ENCODE peak calls at places on chromosomes 7 and 10, in eight cellular contexts. S, G, X, Q, V, N, L and C are unnamed samples.

GRCh38 chr7:80136276-80137045 is 1.8 kb downstream of the GNAI1 start:
- DNase-seq in S (no peak), G (peak), X (no peak), Q (no peak), V (no peak), N (no peak), L (no peak), C (peak)

GRCh38 chr7:22772885-22773284 is 45.9 kb downstream of the IL6 start:
- DNase-seq in S (no peak), G (no peak), X (no peak), Q (no peak), V (no peak), N (no peak), L (no peak), C (no peak)

GRCh38 chr10:1102392-1102791 is 46.2 kb downstream of the WDR37 start:
- DNase-seq in S (no peak), G (no peak), X (no peak), Q (no peak), V (no peak), N (no peak), L (no peak), C (no peak)

GRCh38 chr7:135245826-135246825 is 12.5 kb downstream of the STRA8 start:
- DNase-seq in S (no peak), G (no peak), X (no peak), Q (no peak), V (no peak), N (no peak), L (no peak), C (no peak)

GRCh38 chr10:103802637-103803353 is 52.6 kb downstream of the SH3PXD2A start:
- DNase-seq in S (no peak), G (no peak), X (no peak), Q (no peak), V (no peak), N (no peak), L (no peak), C (no peak)

GRCh38 chr10:127787873-127788272 is 50.9 kb downstream of the FOXI2 start:
- DNase-seq in S (no peak), G (no peak), X (no peak), Q (no peak), V (no peak), N (no peak), L (no peak), C (no peak)

GRCh38 chr10:16967866-16968721 is 150.9 kb upstream of the RSU1 start:
- DNase-seq in S (no peak), G (peak), X (peak), Q (no peak), V (peak), N (no peak), L (peak), C (peak)

GRCh38 chr7:103538964-103539709 is 93.1 kb upstream of the SLC26A5 start:
- DNase-seq in S (no peak), G (no peak), X (no peak), Q (no peak), V (no peak), N (no peak), L (no peak), C (no peak)

GRCh38 chr7:27110977-27111752 is 8.7 kb upstream of the HOXA2 start:
- DNase-seq in S (no peak), G (no peak), X (no peak), Q (no peak), V (no peak), N (no peak), L (no peak), C (no peak)

GRCh38 chr7:99002146-99002826 is 124.0 kb downstream of the TRRAP start:
- DNase-seq in S (no peak), G (no peak), X (no peak), Q (no peak), V (no peak), N (no peak), L (no peak), C (no peak)

GRCh38 chr7:103446046-103446520 is at the start of gene SLC26A5:
- DNase-seq in S (no peak), G (peak), X (no peak), Q (peak), V (peak), N (no peak), L (no peak), C (no peak)

GRCh38 chr10:62817120-62817762 is 1.1 kb upstream of the EGR2 start:
- DNase-seq in S (peak), G (peak), X (peak), Q (peak), V (peak), N (peak), L (no peak), C (no peak)

GRCh38 chr10:63077800-63078199 is 55.3 kb upstream of the NRBF2 start:
- DNase-seq in S (no peak), G (no peak), X (no peak), Q (no peak), V (no peak), N (no peak), L (no peak), C (no peak)

GRCh38 chr10:72335394-72336258 is 19.1 kb downstream of the DNAJB12 start:
- DNase-seq in S (peak), G (no peak), X (peak), Q (peak), V (no peak), N (peak), L (no peak), C (no peak)

GRCh38 chr7:27109533-27110162 is 7.2 kb upstream of the HOXA2 start:
- DNase-seq in S (no peak), G (no peak), X (no peak), Q (no peak), V (no peak), N (no peak), L (no peak), C (no peak)

GRCh38 chr7:73718905-73719805 is at the start of gene STX1A:
- DNase-seq in S (peak), G (peak), X (peak), Q (peak), V (peak), N (no peak), L (no peak), C (peak)

GRCh38 chr7:90455163-90456030 is 14.0 kb upstream of the PTTG1IP2 start:
- DNase-seq in S (peak), G (peak), X (peak), Q (peak), V (peak), N (no peak), L (peak), C (peak)

GRCh38 chr7:12686234-12686893 is 1.1 kb upstream of the ARL4A start:
- DNase-seq in S (peak), G (peak), X (peak), Q (peak), V (peak), N (peak), L (peak), C (peak)
- TF ChIP-seq CTCF in S (peak), G (peak), X (peak), Q (peak), V (peak), N (peak), L (peak), C (peak)

DNA sequence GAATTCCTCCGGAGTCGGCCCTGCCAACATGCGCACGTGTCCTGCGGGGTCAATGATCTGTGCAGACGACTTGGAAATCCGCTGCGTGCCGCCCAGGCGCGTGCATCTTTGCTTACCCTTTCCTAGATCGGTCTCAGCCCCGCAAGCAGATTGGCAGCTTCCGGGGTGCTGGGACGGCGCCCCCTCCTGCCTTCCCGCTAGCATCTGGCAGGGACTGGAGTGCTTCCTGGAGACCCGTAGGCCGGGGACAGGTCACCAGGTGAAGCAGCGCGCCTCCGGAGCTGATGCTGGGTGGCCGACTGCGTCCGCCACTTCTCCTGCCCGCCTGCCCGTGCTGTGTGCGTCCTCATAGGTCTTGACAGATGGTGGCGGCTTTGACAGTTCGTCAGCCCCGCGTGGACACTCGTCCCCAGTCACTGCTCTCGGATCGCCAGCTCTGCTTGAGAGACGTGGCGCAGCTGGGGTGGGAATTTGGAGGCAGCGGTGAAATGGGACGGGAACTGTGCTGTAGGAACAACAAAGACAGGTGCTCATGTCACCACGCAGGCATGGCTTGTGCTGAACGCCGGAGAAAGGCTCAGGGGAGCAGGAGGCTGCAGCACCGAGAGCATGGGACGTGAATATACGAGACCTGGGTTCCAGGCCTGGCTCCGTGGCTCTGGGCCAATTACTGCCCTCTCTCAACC is 21.9 kb upstream of the KCNK18 start:
- DNase-seq in S (no peak), G (no peak), X (no peak), Q (peak), V (no peak), N (no peak), L (no peak), C (no peak)
- TF ChIP-seq CTCF in S (peak), G (no peak), X (no peak), Q (no peak), V (peak), N (peak), L (no peak), C (peak)

GRCh38 chr7:770786-771185 is 43.7 kb upstream of the PRKAR1B start:
- DNase-seq in S (no peak), G (peak), X (no peak), Q (no peak), V (no peak), N (no peak), L (no peak), C (no peak)

GRCh38 chr7:767580-767940 is 40.5 kb upstream of the PRKAR1B start:
- DNase-seq in S (no peak), G (no peak), X (no peak), Q (no peak), V (no peak), N (no peak), L (no peak), C (no peak)

GRCh38 chr7:767941-768729 is 41.1 kb upstream of the PRKAR1B start:
- DNase-seq in S (no peak), G (no peak), X (no peak), Q (no peak), V (no peak), N (no peak), L (no peak), C (no peak)

GRCh38 chr7:770336-770735 is 43.3 kb upstream of the PRKAR1B start:
- DNase-seq in S (no peak), G (no peak), X (no peak), Q (no peak), V (no peak), N (no peak), L (no peak), C (no peak)

DNA sequence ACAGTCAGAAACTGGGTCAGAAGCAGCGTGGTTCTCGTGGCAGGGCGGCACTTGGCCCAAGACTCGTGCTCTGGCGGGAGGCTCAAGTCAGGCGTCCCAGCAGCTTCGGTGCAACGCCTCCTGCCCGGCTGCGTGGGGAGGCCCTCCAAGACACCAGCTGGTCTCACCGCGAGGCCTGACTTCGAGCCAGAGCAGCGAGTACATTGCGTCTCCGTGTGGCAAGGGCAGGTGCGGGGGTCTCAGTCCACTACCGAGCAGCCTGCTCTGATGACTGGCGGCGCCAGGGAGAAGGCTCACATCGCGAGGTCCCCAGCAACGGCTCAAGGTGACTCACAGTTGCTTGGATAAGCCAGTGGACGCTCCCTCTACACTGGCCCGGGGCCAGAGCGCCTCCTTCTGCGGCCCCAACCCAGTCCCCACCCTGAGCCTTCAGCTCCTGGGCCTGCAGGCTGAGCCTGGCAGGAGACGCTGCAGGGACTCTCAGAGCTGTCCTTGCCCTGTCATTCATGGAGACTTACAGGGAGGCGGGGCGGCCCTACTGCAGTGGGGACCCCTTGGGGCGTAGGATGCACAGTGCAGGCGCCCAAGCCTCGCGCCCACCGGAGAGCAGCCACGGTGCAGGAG is 41.9 kb upstream of the PRKAR1B start:
- DNase-seq in S (no peak), G (no peak), X (peak), Q (no peak), V (peak), N (no peak), L (no peak), C (no peak)
- TF ChIP-seq CTCF in S (no peak), G (no peak), X (no peak), Q (no peak), V (peak), N (no peak), L (no peak), C (peak)

DNA sequence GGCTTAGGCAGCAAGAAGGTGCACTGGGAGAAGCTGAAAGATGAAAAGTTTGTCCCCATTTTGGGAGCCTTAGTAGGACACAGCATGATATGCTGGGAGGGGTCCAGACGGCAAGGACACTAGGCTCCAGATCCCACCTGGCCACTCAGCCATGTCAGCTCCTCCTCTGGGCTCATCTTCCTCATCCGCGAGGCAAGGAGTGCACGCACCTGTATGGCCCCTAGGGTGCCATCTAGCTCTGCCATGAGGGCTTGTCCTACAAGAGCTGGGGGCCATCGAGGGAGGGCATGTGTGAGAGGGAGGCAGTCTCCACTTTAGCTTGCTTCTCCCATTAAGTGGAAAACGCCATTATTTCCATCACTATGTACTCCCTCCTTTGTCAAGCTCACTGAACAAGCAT is 136.2 kb upstream of the ADAM12 start:
- DNase-seq in S (no peak), G (no peak), X (no peak), Q (no peak), V (no peak), N (no peak), L (no peak), C (no peak)
- TF ChIP-seq CTCF in S (no peak), G (no peak), X (no peak), Q (no peak), V (no peak), N (no peak), L (no peak), C (no peak)

GRCh38 chr7:128671992-128672391 is at the start of gene GARIN1A:
- DNase-seq in S (no peak), G (no peak), X (no peak), Q (no peak), V (no peak), N (no peak), L (no peak), C (no peak)

GRCh38 chr7:128676665-128677064 is 4.6 kb downstream of the GARIN1A start:
- DNase-seq in S (no peak), G (no peak), X (no peak), Q (no peak), V (no peak), N (no peak), L (no peak), C (no peak)

GRCh38 chr7:128673571-128673970 is 1.5 kb downstream of the GARIN1A start:
- DNase-seq in S (no peak), G (no peak), X (no peak), Q (no peak), V (no peak), N (no peak), L (no peak), C (no peak)

DNA sequence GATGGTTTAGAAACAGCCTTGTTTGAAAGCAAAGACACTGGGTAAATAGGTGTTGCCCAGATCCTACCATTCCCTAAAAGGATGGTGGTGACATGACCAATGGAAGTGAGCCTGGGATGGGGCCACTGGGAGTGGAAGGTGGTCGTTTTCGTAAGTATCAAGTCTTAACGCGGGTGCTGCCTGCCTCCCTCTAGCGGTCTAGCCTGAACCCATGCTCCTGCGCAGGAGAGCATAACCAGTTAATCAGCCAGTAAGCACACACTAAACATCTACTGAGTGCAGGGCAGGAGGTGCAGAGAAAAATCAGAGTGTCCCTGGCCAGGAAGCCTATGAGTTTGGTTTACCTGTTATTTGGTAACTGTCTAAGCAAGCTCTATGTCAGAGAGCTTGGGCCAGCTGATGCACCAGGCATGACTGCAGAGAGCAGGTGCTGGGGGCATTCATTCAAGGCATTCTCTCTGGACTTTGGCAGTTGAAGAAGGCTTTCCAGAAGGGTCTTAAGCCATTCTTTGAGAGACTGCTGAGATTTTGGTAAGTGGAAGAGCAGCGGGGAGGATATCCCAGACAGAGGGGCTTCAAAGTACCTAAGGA is 930 bp downstream of the GARIN1A start:
- DNase-seq in S (peak), G (peak), X (peak), Q (no peak), V (peak), N (no peak), L (no peak), C (no peak)
- TF ChIP-seq CTCF in S (peak), G (peak), X (peak), Q (peak), V (peak), N (peak), L (peak), C (peak)

GRCh38 chr10:117132751-117133231 is 5.3 kb downstream of the VAX1 start:
- DNase-seq in S (no peak), G (no peak), X (no peak), Q (no peak), V (peak), N (no peak), L (no peak), C (no peak)
- TF ChIP-seq CTCF in S (no peak), G (no peak), X (no peak), Q (no peak), V (no peak), N (no peak), L (no peak), C (no peak)

GRCh38 chr7:140696024-140696678 is 357 bp upstream of the NDUFB2 start:
- DNase-seq in S (peak), G (peak), X (peak), Q (no peak), V (peak), N (peak), L (peak), C (peak)

GRCh38 chr7:140695381-140695780 is 1.1 kb upstream of the NDUFB2 start:
- DNase-seq in S (no peak), G (no peak), X (no peak), Q (no peak), V (no peak), N (no peak), L (no peak), C (no peak)

GRCh38 chr7:140696679-140697446 is at the start of gene NDUFB2:
- DNase-seq in S (peak), G (peak), X (peak), Q (peak), V (peak), N (peak), L (peak), C (peak)

GRCh38 chr7:140698477-140698876 is 2.0 kb downstream of the NDUFB2 start:
- DNase-seq in S (no peak), G (no peak), X (no peak), Q (no peak), V (no peak), N (no peak), L (no peak), C (no peak)

GRCh38 chr7:140697447-140698143 is 1.1 kb downstream of the NDUFB2 start:
- DNase-seq in S (no peak), G (no peak), X (no peak), Q (no peak), V (no peak), N (no peak), L (no peak), C (no peak)
- TF ChIP-seq CTCF in S (peak), G (no peak), X (no peak), Q (no peak), V (no peak), N (no peak), L (no peak), C (no peak)

DNA sequence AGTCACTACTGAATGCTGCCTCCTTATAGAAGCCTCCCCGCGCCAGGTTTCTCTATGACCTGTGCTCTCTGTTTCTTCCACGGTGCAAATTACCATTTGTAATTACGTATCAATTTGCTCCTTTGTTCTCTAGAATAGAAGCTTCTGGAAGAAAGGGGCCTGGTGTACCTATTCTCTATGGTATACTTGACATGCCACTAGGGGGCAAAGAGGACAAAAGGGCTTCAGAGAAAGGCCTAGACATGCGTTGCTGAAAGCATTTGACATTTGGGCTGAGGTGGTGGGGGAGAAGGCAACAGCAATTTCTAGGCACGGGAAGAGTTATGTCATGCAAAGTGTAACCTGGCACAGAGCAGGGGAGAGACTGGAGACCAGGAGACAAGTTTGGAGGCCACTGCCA is 148.7 kb downstream of the WDR11 start:
- DNase-seq in S (peak), G (no peak), X (no peak), Q (no peak), V (no peak), N (no peak), L (no peak), C (no peak)
- TF ChIP-seq CTCF in S (no peak), G (no peak), X (no peak), Q (peak), V (no peak), N (no peak), L (no peak), C (no peak)

GRCh38 chr10:126160971-126161630 is 227.2 kb downstream of the ADAM12 start:
- DNase-seq in S (no peak), G (peak), X (peak), Q (no peak), V (no peak), N (no peak), L (no peak), C (no peak)
- TF ChIP-seq CTCF in S (peak), G (no peak), X (peak), Q (no peak), V (peak), N (no peak), L (peak), C (peak)

GRCh38 chr10:66283064-66283463 is 642.8 kb upstream of the LRRTM3 start:
- DNase-seq in S (no peak), G (no peak), X (no peak), Q (no peak), V (no peak), N (no peak), L (no peak), C (no peak)

GRCh38 chr10:66273966-66274519 is 651.8 kb upstream of the LRRTM3 start:
- DNase-seq in S (no peak), G (no peak), X (no peak), Q (no peak), V (no peak), N (no peak), L (no peak), C (no peak)

GRCh38 chr10:66281327-66281726 is 644.5 kb upstream of the LRRTM3 start:
- DNase-seq in S (no peak), G (no peak), X (no peak), Q (no peak), V (no peak), N (no peak), L (no peak), C (no peak)

GRCh38 chr10:66277481-66277880 is 648.4 kb upstream of the LRRTM3 start:
- DNase-seq in S (no peak), G (no peak), X (no peak), Q (no peak), V (no peak), N (no peak), L (no peak), C (no peak)
- TF ChIP-seq CTCF in S (no peak), G (no peak), X (peak), Q (peak), V (peak), N (no peak), L (no peak), C (no peak)